ENCODE peak calls at places on chromosomes 7 and 10, in nine cellular contexts. L, K, P, Y, C, Q, A, U and M are unnamed samples.
A peak's percentile ranks its signal among the peaks of the same experiment; 100 is the strongest.

GRCh38 chr10:120477006-120477722 is 20.1 kb downstream of the PLPP4 start:
- DNase-seq in L (no peak), K (no peak), P (no peak), Y (no peak), C (no peak), Q (no peak), A (peak; percentile 38), U (peak; percentile 55), M (no peak)

GRCh38 chr7:23067271-23067670 is 38.3 kb upstream of the KLHL7 start:
- DNase-seq in L (no peak), K (no peak), P (no peak), Y (no peak), C (no peak), Q (no peak), A (peak; percentile 40), U (peak; percentile 67), M (no peak)

GRCh38 chr10:116163732-116164131 is 109.3 kb downstream of the GFRA1 start:
- DNase-seq in L (no peak), K (no peak), P (no peak), Y (no peak), C (no peak), Q (no peak), A (no peak), U (no peak), M (no peak)

GRCh38 chr10:15484128-15484527 is 113.0 kb upstream of the FAM171A1 start:
- DNase-seq in L (no peak), K (no peak), P (no peak), Y (no peak), C (no peak), Q (no peak), A (no peak), U (no peak), M (no peak)

GRCh38 chr10:125343118-125343752 is 182.9 kb upstream of the CTBP2 start:
- DNase-seq in L (no peak), K (peak; percentile 41), P (no peak), Y (peak; percentile 7), C (no peak), Q (no peak), A (no peak), U (peak; percentile 46), M (no peak)

GRCh38 chr7:128914566-128915151 is 4.2 kb upstream of the KCP start:
- DNase-seq in L (no peak), K (no peak), P (no peak), Y (no peak), C (no peak), Q (no peak), A (no peak), U (no peak), M (peak; percentile 60)

GRCh38 chr7:27277628-27278027 is 35.0 kb downstream of the EVX1 start:
- DNase-seq in L (no peak), K (no peak), P (no peak), Y (no peak), C (no peak), Q (no peak), A (no peak), U (no peak), M (no peak)

GRCh38 chr7:28708458-28708951 is 249.6 kb downstream of the TRIL start:
- DNase-seq in L (no peak), K (no peak), P (no peak), Y (no peak), C (no peak), Q (no peak), A (no peak), U (peak; percentile 39), M (no peak)

GRCh38 chr10:60389413-60390009 is at the start of gene ANK3:
- DNase-seq in L (no peak), K (no peak), P (no peak), Y (no peak), C (no peak), Q (no peak), A (no peak), U (no peak), M (no peak)

GRCh38 chr7:5514440-5515035 is 90.9 kb upstream of the TNRC18 start:
- DNase-seq in L (no peak), K (no peak), P (no peak), Y (no peak), C (no peak), Q (no peak), A (no peak), U (no peak), M (no peak)

GRCh38 chr7:27906385-27907091 is 166.6 kb downstream of the TAX1BP1 start:
- DNase-seq in L (no peak), K (no peak), P (no peak), Y (no peak), C (no peak), Q (no peak), A (no peak), U (no peak), M (no peak)

GRCh38 chr7:33420311-33420710 is 290.9 kb downstream of the BBS9 start:
- DNase-seq in L (no peak), K (no peak), P (no peak), Y (no peak), C (no peak), Q (no peak), A (no peak), U (no peak), M (no peak)

GRCh38 chr7:140540142-140540777 is 61.0 kb upstream of the MKRN1 start:
- DNase-seq in L (no peak), K (no peak), P (no peak), Y (no peak), C (no peak), Q (peak; percentile 91), A (no peak), U (no peak), M (no peak)

GRCh38 chr7:106178593-106179134 is 66.6 kb upstream of the SYPL1 start:
- DNase-seq in L (no peak), K (peak; percentile 4), P (no peak), Y (peak; percentile 17), C (no peak), Q (peak; percentile 66), A (no peak), U (peak; percentile 63), M (no peak)

GRCh38 chr7:38291117-38291647 is 17.7 kb upstream of the TARP start:
- DNase-seq in L (no peak), K (no peak), P (no peak), Y (no peak), C (no peak), Q (no peak), A (no peak), U (no peak), M (no peak)

GRCh38 chr7:55299273-55299967 is 65.7 kb upstream of the LANCL2 start:
- DNase-seq in L (no peak), K (no peak), P (no peak), Y (no peak), C (no peak), Q (no peak), A (no peak), U (no peak), M (no peak)

GRCh38 chr7:39608278-39608677 is 15.1 kb upstream of the RALA start:
- DNase-seq in L (no peak), K (no peak), P (no peak), Y (no peak), C (no peak), Q (no peak), A (no peak), U (no peak), M (no peak)

GRCh38 chr10:124091646-124092269 is 1.6 kb downstream of the CHST15 start:
- DNase-seq in L (no peak), K (no peak), P (no peak), Y (no peak), C (no peak), Q (peak; percentile 72), A (no peak), U (peak; percentile 42), M (peak; percentile 87)

GRCh38 chr7:24885716-24886115 is 94.3 kb downstream of the OSBPL3 start:
- DNase-seq in L (no peak), K (no peak), P (no peak), Y (no peak), C (no peak), Q (no peak), A (no peak), U (no peak), M (no peak)

GRCh38 chr10:132106431-132106830 is 40.7 kb downstream of the JAKMIP3 start:
- DNase-seq in L (no peak), K (no peak), P (no peak), Y (no peak), C (no peak), Q (no peak), A (no peak), U (no peak), M (peak; percentile 32)

GRCh38 chr7:75601539-75601938 is 109.4 kb downstream of the SPDYE5 start:
- DNase-seq in L (no peak), K (no peak), P (no peak), Y (no peak), C (no peak), Q (no peak), A (no peak), U (no peak), M (no peak)

GRCh38 chr10:97539523-97540200 is 32.9 kb upstream of the ANKRD2 start:
- DNase-seq in L (no peak), K (no peak), P (no peak), Y (no peak), C (no peak), Q (peak; percentile 29), A (peak; percentile 42), U (peak; percentile 92), M (peak; percentile 73)

GRCh38 chr7:51350195-51350896 is 33.7 kb upstream of the COBL start:
- DNase-seq in L (no peak), K (no peak), P (no peak), Y (no peak), C (no peak), Q (no peak), A (no peak), U (no peak), M (no peak)

GRCh38 chr10:79292789-79293746 is 54.2 kb upstream of the PPIF start:
- DNase-seq in L (no peak), K (peak; percentile 39), P (no peak), Y (no peak), C (no peak), Q (no peak), A (no peak), U (peak; percentile 63), M (no peak)

GRCh38 chr7:139630643-139631519 is 107.4 kb downstream of the CLEC2L start:
- DNase-seq in L (no peak), K (no peak), P (no peak), Y (no peak), C (no peak), Q (no peak), A (no peak), U (no peak), M (no peak)

GRCh38 chr10:58775960-58776574 is 263.4 kb downstream of the BICC1 start:
- DNase-seq in L (no peak), K (no peak), P (no peak), Y (no peak), C (no peak), Q (no peak), A (no peak), U (peak; percentile 57), M (no peak)

GRCh38 chr10:17586741-17587720 is 30.1 kb downstream of the HACD1 start:
- DNase-seq in L (no peak), K (peak; percentile 70), P (no peak), Y (peak; percentile 10), C (no peak), Q (no peak), A (no peak), U (no peak), M (no peak)

GRCh38 chr10:23331567-23332290 is 12.9 kb downstream of the C10orf67 start:
- DNase-seq in L (no peak), K (no peak), P (no peak), Y (no peak), C (no peak), Q (no peak), A (peak; percentile 82), U (peak; percentile 17), M (no peak)

GRCh38 chr10:110979611-110980010 is 60.2 kb downstream of the SHOC2 start:
- DNase-seq in L (no peak), K (no peak), P (no peak), Y (no peak), C (no peak), Q (no peak), A (no peak), U (no peak), M (no peak)

GRCh38 chr7:14236834-14237233 is 247.4 kb upstream of the ETV1 start:
- DNase-seq in L (no peak), K (no peak), P (no peak), Y (no peak), C (no peak), Q (no peak), A (no peak), U (no peak), M (no peak)

GRCh38 chr10:97498841-97499560 is at the start of gene UBTD1:
- DNase-seq in L (no peak), K (peak; percentile 58), P (peak; percentile 5), Y (no peak), C (peak; percentile 31), Q (peak; percentile 78), A (no peak), U (peak; percentile 76), M (peak; percentile 84)